ENCODE peak calls at places on chromosomes 6 and 20, in six cellular contexts. One of them, this sample, is unnamed.

GRCh38 chr20:35699914-35700624 is 864 bp downstream of the ROMO1 start:
- DNase-seq in fibroblast of lung: no peak
- DNase-seq in pancreas: no peak
- DNase-seq in neural progenitor cell: no peak
- DNase-seq in IMR-90: peak; percentile 29
- DNase-seq in tibial nerve: no peak
- DNase-seq in this sample: no peak

GRCh38 chr20:51639206-51639832 is 96.8 kb upstream of the NFATC2 start:
- DNase-seq in fibroblast of lung: peak; percentile 75
- DNase-seq in IMR-90: peak; percentile 70
- DNase-seq in tibial nerve: peak; percentile 65
- DNase-seq in neural progenitor cell: peak; percentile 81
- DNase-seq in pancreas: peak; percentile 54
- DNase-seq in this sample: no peak

GRCh38 chr6:98458713-98459112 is 375.7 kb upstream of the POU3F2 start:
- DNase-seq in tibial nerve: no peak
- DNase-seq in neural progenitor cell: no peak
- DNase-seq in pancreas: no peak
- DNase-seq in IMR-90: no peak
- DNase-seq in fibroblast of lung: no peak
- DNase-seq in this sample: no peak

GRCh38 chr20:59031326-59032022 is 661 bp downstream of the ATP5F1E start:
- DNase-seq in neural progenitor cell: no peak
- DNase-seq in pancreas: no peak
- DNase-seq in IMR-90: no peak
- DNase-seq in tibial nerve: no peak
- DNase-seq in fibroblast of lung: no peak
- DNase-seq in this sample: no peak

GRCh38 chr6:15368873-15369272 is 123.0 kb downstream of the JARID2 start:
- DNase-seq in IMR-90: no peak
- DNase-seq in fibroblast of lung: no peak
- DNase-seq in pancreas: no peak
- DNase-seq in tibial nerve: no peak
- DNase-seq in neural progenitor cell: no peak
- DNase-seq in this sample: no peak

GRCh38 chr20:56861590-56861989 is 232.5 kb downstream of the TFAP2C start:
- DNase-seq in neural progenitor cell: peak; percentile 27
- DNase-seq in fibroblast of lung: no peak
- DNase-seq in IMR-90: no peak
- DNase-seq in tibial nerve: no peak
- DNase-seq in pancreas: no peak
- DNase-seq in this sample: no peak

GRCh38 chr6:39231844-39232243 is 2.6 kb upstream of the KCNK5 start:
- DNase-seq in tibial nerve: no peak
- DNase-seq in pancreas: no peak
- DNase-seq in IMR-90: no peak
- DNase-seq in fibroblast of lung: no peak
- DNase-seq in neural progenitor cell: no peak
- DNase-seq in this sample: no peak

GRCh38 chr6:144063744-144064401 is 31.5 kb downstream of the SF3B5 start:
- DNase-seq in pancreas: peak; percentile 91
- DNase-seq in fibroblast of lung: no peak
- DNase-seq in tibial nerve: peak; percentile 56
- DNase-seq in IMR-90: no peak
- DNase-seq in neural progenitor cell: peak; percentile 92
- DNase-seq in this sample: peak; percentile 95

GRCh38 chr6:11744753-11745152 is 33.9 kb downstream of the ADTRP start:
- DNase-seq in IMR-90: peak; percentile 71
- DNase-seq in tibial nerve: peak; percentile 62
- DNase-seq in pancreas: no peak
- DNase-seq in neural progenitor cell: no peak
- DNase-seq in fibroblast of lung: peak; percentile 79
- DNase-seq in this sample: no peak

GRCh38 chr6:168355716-168356522 is 36.3 kb upstream of the DACT2 start:
- DNase-seq in fibroblast of lung: no peak
- DNase-seq in neural progenitor cell: peak; percentile 72
- DNase-seq in IMR-90: no peak
- DNase-seq in tibial nerve: no peak
- DNase-seq in pancreas: peak; percentile 70
- DNase-seq in this sample: no peak

GRCh38 chr20:23396961-23397620 is 24.2 kb downstream of the NAPB start:
- DNase-seq in pancreas: no peak
- DNase-seq in neural progenitor cell: no peak
- DNase-seq in tibial nerve: no peak
- DNase-seq in fibroblast of lung: no peak
- DNase-seq in IMR-90: peak; percentile 21
- DNase-seq in this sample: no peak

GRCh38 chr6:1591243-1591642 is 18.5 kb upstream of the FOXC1 start:
- DNase-seq in neural progenitor cell: no peak
- DNase-seq in fibroblast of lung: no peak
- DNase-seq in IMR-90: no peak
- DNase-seq in pancreas: no peak
- DNase-seq in tibial nerve: no peak
- DNase-seq in this sample: no peak

GRCh38 chr6:5279891-5280338 is 18.6 kb downstream of the FARS2 start:
- DNase-seq in tibial nerve: no peak
- DNase-seq in neural progenitor cell: no peak
- DNase-seq in pancreas: no peak
- DNase-seq in fibroblast of lung: no peak
- DNase-seq in IMR-90: peak; percentile 11
- DNase-seq in this sample: peak; percentile 67

GRCh38 chr6:105618247-105618646 is 215.4 kb upstream of the PREP start:
- DNase-seq in IMR-90: no peak
- DNase-seq in tibial nerve: no peak
- DNase-seq in neural progenitor cell: no peak
- DNase-seq in fibroblast of lung: no peak
- DNase-seq in pancreas: no peak
- DNase-seq in this sample: no peak

GRCh38 chr20:51422912-51423667 is 119.4 kb downstream of the NFATC2 start:
- DNase-seq in fibroblast of lung: no peak
- DNase-seq in neural progenitor cell: no peak
- DNase-seq in IMR-90: no peak
- DNase-seq in tibial nerve: no peak
- DNase-seq in pancreas: no peak
- DNase-seq in this sample: no peak

GRCh38 chr6:13711384-13711725 is 280 bp downstream of the RANBP9 start:
- DNase-seq in fibroblast of lung: no peak
- DNase-seq in neural progenitor cell: no peak
- DNase-seq in IMR-90: no peak
- DNase-seq in pancreas: no peak
- DNase-seq in tibial nerve: no peak
- DNase-seq in this sample: no peak
- TF ChIP-seq CTCF in fibroblast of lung: no peak
- TF ChIP-seq CTCF in neural progenitor cell: peak; percentile 34
- TF ChIP-seq CTCF in IMR-90: peak; percentile 25
- TF ChIP-seq CTCF in pancreas: no peak
- TF ChIP-seq CTCF in tibial nerve: no peak
- TF ChIP-seq CTCF in this sample: peak; percentile 9

DNA sequence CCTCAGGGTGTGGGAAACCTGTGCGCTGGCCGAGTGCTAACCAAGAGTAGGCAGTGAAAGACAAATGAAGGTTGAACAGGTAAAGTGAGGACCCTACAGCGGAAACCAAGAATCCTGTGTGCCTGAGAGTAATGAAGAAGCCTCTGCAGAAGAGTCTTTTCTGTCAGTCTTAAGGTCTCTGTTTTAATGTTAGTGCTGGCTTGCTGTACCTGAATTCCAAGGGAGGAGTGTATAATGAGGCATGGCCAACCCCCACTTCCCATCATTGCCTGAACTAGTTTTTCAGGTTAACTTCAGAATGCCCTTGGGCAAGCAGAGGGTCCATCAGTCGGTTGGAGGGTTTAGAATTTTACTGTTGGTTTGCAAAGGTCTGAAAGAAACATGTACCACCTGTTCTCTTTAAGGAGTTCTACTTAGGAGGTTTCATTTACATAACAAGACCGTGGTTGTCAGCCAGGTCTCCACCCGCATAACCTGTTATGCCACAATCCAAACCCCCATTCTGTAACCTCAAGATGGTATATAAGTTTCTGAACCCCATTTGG is 589 bp upstream of the PDCD2 start:
- DNase-seq in fibroblast of lung: no peak
- DNase-seq in pancreas: no peak
- DNase-seq in IMR-90: no peak
- DNase-seq in tibial nerve: no peak
- DNase-seq in neural progenitor cell: no peak
- DNase-seq in this sample: no peak
- H3K4me3 ChIP-seq in fibroblast of lung: peak overlapping the region; percentile 92
- H3K4me3 ChIP-seq in pancreas: peak overlapping the region; percentile 59
- H3K4me3 ChIP-seq in IMR-90: peak overlapping the region; percentile 70
- H3K4me3 ChIP-seq in tibial nerve: peak overlapping the region; percentile 66
- H3K4me3 ChIP-seq in neural progenitor cell: peak overlapping the region; percentile 91
- H3K4me3 ChIP-seq in this sample: peak overlapping the region; percentile 85

GRCh38 chr6:35356391-35356790 is 14.0 kb downstream of the PPARD start:
- DNase-seq in tibial nerve: no peak
- DNase-seq in neural progenitor cell: no peak
- DNase-seq in IMR-90: no peak
- DNase-seq in pancreas: no peak
- DNase-seq in fibroblast of lung: no peak
- DNase-seq in this sample: no peak
- H3K36me3 ChIP-seq in tibial nerve: peaks cover 3% of the 10 kb centered on the region
- H3K36me3 ChIP-seq in neural progenitor cell: no peaks in the 10 kb centered on the region
- H3K36me3 ChIP-seq in IMR-90: peaks cover 51% of the 10 kb centered on the region
- H3K36me3 ChIP-seq in pancreas: no peaks in the 10 kb centered on the region
- H3K36me3 ChIP-seq in fibroblast of lung: peaks cover 9% of the 10 kb centered on the region
- H3K36me3 ChIP-seq in this sample: peaks cover 15% of the 10 kb centered on the region

DNA sequence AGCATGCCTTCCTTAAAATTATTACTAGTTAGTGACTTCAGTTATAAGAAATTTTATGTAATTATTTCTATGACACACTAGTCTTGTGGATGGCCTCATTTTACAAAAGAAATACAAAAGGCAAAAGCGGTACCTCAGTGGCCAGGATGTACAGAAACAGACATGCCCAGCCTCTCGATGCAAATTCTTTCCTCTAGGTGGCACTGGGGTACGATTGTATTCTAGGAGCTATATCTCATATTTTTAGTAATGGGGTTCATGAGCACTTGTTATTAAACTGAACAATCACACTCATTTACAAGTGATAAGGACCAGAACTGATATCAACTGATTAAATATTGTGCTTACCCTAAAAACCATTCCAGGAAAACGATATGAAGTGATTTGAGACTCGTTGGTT is 59.8 kb downstream of the SOD2 start:
- DNase-seq in IMR-90: peak; percentile 27
- DNase-seq in neural progenitor cell: peak; percentile 24
- DNase-seq in tibial nerve: no peak
- DNase-seq in fibroblast of lung: peak; percentile 29
- DNase-seq in pancreas: no peak
- DNase-seq in this sample: no peak
- TF ChIP-seq CTCF in IMR-90: peak; percentile 51
- TF ChIP-seq CTCF in neural progenitor cell: peak; percentile 54
- TF ChIP-seq CTCF in tibial nerve: no peak
- TF ChIP-seq CTCF in fibroblast of lung: no peak
- TF ChIP-seq CTCF in pancreas: no peak
- TF ChIP-seq CTCF in this sample: peak; percentile 54

GRCh38 chr20:43752051-43752360 is 25.2 kb upstream of the GTSF1L start:
- DNase-seq in IMR-90: no peak
- DNase-seq in neural progenitor cell: no peak
- DNase-seq in fibroblast of lung: no peak
- DNase-seq in pancreas: no peak
- DNase-seq in tibial nerve: no peak
- DNase-seq in this sample: peak; percentile 63
- H3K4me3 ChIP-seq in IMR-90: no peak overlapping the region
- H3K4me3 ChIP-seq in neural progenitor cell: no peak overlapping the region
- H3K4me3 ChIP-seq in fibroblast of lung: no peak overlapping the region
- H3K4me3 ChIP-seq in pancreas: no peak overlapping the region
- H3K4me3 ChIP-seq in tibial nerve: no peak overlapping the region
- H3K4me3 ChIP-seq in this sample: no peak overlapping the region

This sample was measured in GM06990.